ENCODE peak calls at places on chromosomes 1 and 21, in six cellular contexts. L is T-helper 17 cell, X is HT1080, B is nephron progenitor cell, Z is osteocyte, G is psoas muscle. D is an unnamed sample.

GRCh38 chr1:218811497-218811896 is 362.2 kb upstream of the LYPLAL1 start:
- DNase-seq in L (no peak), Z (no peak), X (no peak), B (no peak), G (no peak), D (no peak)

GRCh38 chr1:204337583-204337982 is 22.1 kb downstream of the PLEKHA6 start:
- DNase-seq in B (no peak), G (no peak), L (no peak), X (peak; percentile 26), Z (no peak), D (no peak)

GRCh38 chr1:223225481-223225880 is 82.4 kb upstream of the TLR5 start:
- DNase-seq in B (no peak), X (no peak), L (no peak), G (no peak), Z (peak; percentile 48), D (no peak)

GRCh38 chr1:53075761-53076163 is 13.7 kb downstream of the PODN start:
- DNase-seq in G (no peak), Z (no peak), L (no peak), X (no peak), B (no peak), D (peak; percentile 5)

GRCh38 chr1:207669469-207670111 is 24.7 kb downstream of the CR1L start:
- DNase-seq in L (no peak), X (no peak), Z (no peak), G (no peak), B (no peak), D (peak; percentile 17)

GRCh38 chr1:235996048-235996785 is 68.7 kb downstream of the NID1 start:
- DNase-seq in L (no peak), B (no peak), Z (no peak), X (no peak), G (no peak), D (no peak)

GRCh38 chr1:171794085-171794484 is 12.6 kb downstream of the METTL13 start:
- DNase-seq in L (no peak), G (no peak), B (no peak), X (peak; percentile 96), Z (no peak), D (no peak)

GRCh38 chr1:36406440-36406839 is 8.7 kb upstream of the LSM10 start:
- DNase-seq in G (no peak), Z (no peak), B (no peak), L (no peak), X (no peak), D (no peak)

GRCh38 chr1:154577346-154578057 is 9.9 kb downstream of the CHRNB2 start:
- DNase-seq in Z (no peak), B (no peak), L (no peak), G (no peak), X (no peak), D (no peak)

GRCh38 chr1:14292533-14292932 is 306.0 kb upstream of the KAZN start:
- DNase-seq in L (no peak), X (no peak), G (no peak), B (no peak), Z (no peak), D (no peak)

GRCh38 chr21:35559128-35559831 is 501.0 kb downstream of the SETD4 start:
- DNase-seq in L (no peak), Z (no peak), X (peak; percentile 93), B (no peak), G (no peak), D (no peak)

GRCh38 chr1:168234846-168235547 is 9.2 kb downstream of the SFT2D2 start:
- DNase-seq in G (no peak), B (no peak), X (peak; percentile 60), Z (no peak), L (no peak), D (peak; percentile 43)

GRCh38 chr1:5990913-5991783 is 1.1 kb downstream of the NPHP4 start:
- DNase-seq in L (peak; percentile 41), Z (no peak), B (peak; percentile 81), G (no peak), X (no peak), D (peak; percentile 65)

GRCh38 chr1:65195495-65196417 is 47.8 kb downstream of the AK4 start:
- DNase-seq in Z (no peak), L (no peak), X (peak; percentile 55), G (no peak), B (no peak), D (no peak)

GRCh38 chr1:147619741-147620140 is 50.6 kb downstream of the ACP6 start:
- DNase-seq in Z (no peak), G (no peak), X (no peak), B (no peak), L (no peak), D (no peak)

GRCh38 chr1:40857737-40858136 is 4.4 kb downstream of the CITED4 start:
- DNase-seq in X (no peak), B (no peak), Z (no peak), G (no peak), L (no peak), D (no peak)

GRCh38 chr1:156480411-156481192 is 20.0 kb downstream of the MEF2D start:
- DNase-seq in G (peak; percentile 83), X (no peak), Z (no peak), B (peak; percentile 78), L (peak; percentile 63), D (peak; percentile 91)

GRCh38 chr1:78274814-78275213 is 216.0 kb upstream of the PTGFR start:
- DNase-seq in Z (no peak), X (no peak), L (no peak), G (no peak), B (no peak), D (no peak)

GRCh38 chr21:45508607-45509565 is 33.4 kb downstream of the SLC19A1 start:
- DNase-seq in X (no peak), G (peak; percentile 39), B (peak; percentile 30), Z (no peak), L (no peak), D (no peak)

GRCh38 chr1:93591833-93592635 is 89.6 kb downstream of the BCAR3 start:
- DNase-seq in B (peak; percentile 27), L (no peak), Z (no peak), X (peak; percentile 64), G (no peak), D (peak; percentile 44)

GRCh38 chr1:205124726-205125125 is 2.9 kb upstream of the RBBP5 start:
- DNase-seq in G (no peak), X (no peak), B (no peak), Z (no peak), L (no peak), D (no peak)

GRCh38 chr21:38955495-38955894 is 149.8 kb downstream of the ETS2 start:
- DNase-seq in B (no peak), Z (no peak), G (no peak), X (peak; percentile 40), L (no peak), D (no peak)

GRCh38 chr21:33112151-33112550 is 42.2 kb downstream of the OLIG1 start:
- DNase-seq in G (no peak), Z (no peak), B (no peak), X (no peak), L (no peak), D (no peak)

GRCh38 chr21:16891821-16892220 is 621.0 kb upstream of the CXADR start:
- DNase-seq in L (no peak), G (no peak), B (no peak), Z (no peak), X (peak; percentile 1), D (no peak)

D was measured in WTC11.